ENCODE peak calls at places on chromosomes 12 and 14, in nine cellular contexts. One of them, this sample, is unnamed.

GRCh38 chr14:65281991-65282908 is 130.3 kb upstream of the FUT8 start:
- DNase-seq in activated CD4-positive, CD25-positive, alpha-beta regulatory T cell: no peak
- DNase-seq in stromal cell of bone marrow: no peak
- DNase-seq in hippocampal formation: peak; percentile 91
- DNase-seq in naive thymus-derived CD8-positive, alpha-beta T cell: no peak
- DNase-seq in lower leg skin: no peak
- DNase-seq in NCI-H1092 treated with DMSO at 0.1 percent for 48 hours: no peak
- DNase-seq in aorta: no peak
- DNase-seq in stimulated activated CD8-positive, alpha-beta memory T cell treated with anti-CD3 and anti-CD28 coated beads, Interleukin-7, amount 100 ng/mL, for 24 hours: no peak
- DNase-seq in this sample: no peak

GRCh38 chr14:60655114-60655897 is 6.0 kb upstream of the SIX1 start:
- DNase-seq in activated CD4-positive, CD25-positive, alpha-beta regulatory T cell: no peak
- DNase-seq in stromal cell of bone marrow: no peak
- DNase-seq in hippocampal formation: no peak
- DNase-seq in naive thymus-derived CD8-positive, alpha-beta T cell: no peak
- DNase-seq in lower leg skin: no peak
- DNase-seq in NCI-H1092 treated with DMSO at 0.1 percent for 48 hours: no peak
- DNase-seq in aorta: no peak
- DNase-seq in stimulated activated CD8-positive, alpha-beta memory T cell treated with anti-CD3 and anti-CD28 coated beads, Interleukin-7, amount 100 ng/mL, for 24 hours: no peak
- DNase-seq in this sample: no peak

GRCh38 chr12:69433653-69434052 is 36.5 kb upstream of the FRS2 start:
- DNase-seq in activated CD4-positive, CD25-positive, alpha-beta regulatory T cell: no peak
- DNase-seq in stromal cell of bone marrow: no peak
- DNase-seq in hippocampal formation: no peak
- DNase-seq in naive thymus-derived CD8-positive, alpha-beta T cell: no peak
- DNase-seq in lower leg skin: no peak
- DNase-seq in NCI-H1092 treated with DMSO at 0.1 percent for 48 hours: no peak
- DNase-seq in aorta: no peak
- DNase-seq in stimulated activated CD8-positive, alpha-beta memory T cell treated with anti-CD3 and anti-CD28 coated beads, Interleukin-7, amount 100 ng/mL, for 24 hours: no peak
- DNase-seq in this sample: no peak

GRCh38 chr12:120259418-120260202 is 5.9 kb downstream of the PXN start:
- DNase-seq in activated CD4-positive, CD25-positive, alpha-beta regulatory T cell: no peak
- DNase-seq in stromal cell of bone marrow: peak; percentile 65
- DNase-seq in hippocampal formation: no peak
- DNase-seq in naive thymus-derived CD8-positive, alpha-beta T cell: no peak
- DNase-seq in lower leg skin: peak; percentile 44
- DNase-seq in NCI-H1092 treated with DMSO at 0.1 percent for 48 hours: no peak
- DNase-seq in aorta: no peak
- DNase-seq in stimulated activated CD8-positive, alpha-beta memory T cell treated with anti-CD3 and anti-CD28 coated beads, Interleukin-7, amount 100 ng/mL, for 24 hours: no peak
- DNase-seq in this sample: no peak

GRCh38 chr12:1797011-1797901 is 23.1 kb upstream of the LRTM2 start:
- DNase-seq in activated CD4-positive, CD25-positive, alpha-beta regulatory T cell: peak; percentile 36
- DNase-seq in stromal cell of bone marrow: no peak
- DNase-seq in hippocampal formation: no peak
- DNase-seq in naive thymus-derived CD8-positive, alpha-beta T cell: peak; percentile 41
- DNase-seq in lower leg skin: no peak
- DNase-seq in NCI-H1092 treated with DMSO at 0.1 percent for 48 hours: no peak
- DNase-seq in aorta: peak; percentile 83
- DNase-seq in stimulated activated CD8-positive, alpha-beta memory T cell treated with anti-CD3 and anti-CD28 coated beads, Interleukin-7, amount 100 ng/mL, for 24 hours: peak; percentile 23
- DNase-seq in this sample: peak; percentile 36

GRCh38 chr14:95946867-95947266 is 70.2 kb downstream of the TUNAR start:
- DNase-seq in activated CD4-positive, CD25-positive, alpha-beta regulatory T cell: no peak
- DNase-seq in stromal cell of bone marrow: no peak
- DNase-seq in hippocampal formation: no peak
- DNase-seq in naive thymus-derived CD8-positive, alpha-beta T cell: no peak
- DNase-seq in lower leg skin: no peak
- DNase-seq in NCI-H1092 treated with DMSO at 0.1 percent for 48 hours: no peak
- DNase-seq in aorta: no peak
- DNase-seq in stimulated activated CD8-positive, alpha-beta memory T cell treated with anti-CD3 and anti-CD28 coated beads, Interleukin-7, amount 100 ng/mL, for 24 hours: no peak
- DNase-seq in this sample: no peak

GRCh38 chr14:50333010-50333409 is 20.9 kb downstream of the DMAC2L start:
- DNase-seq in activated CD4-positive, CD25-positive, alpha-beta regulatory T cell: no peak
- DNase-seq in stromal cell of bone marrow: peak; percentile 62
- DNase-seq in hippocampal formation: no peak
- DNase-seq in naive thymus-derived CD8-positive, alpha-beta T cell: no peak
- DNase-seq in lower leg skin: no peak
- DNase-seq in NCI-H1092 treated with DMSO at 0.1 percent for 48 hours: no peak
- DNase-seq in aorta: no peak
- DNase-seq in stimulated activated CD8-positive, alpha-beta memory T cell treated with anti-CD3 and anti-CD28 coated beads, Interleukin-7, amount 100 ng/mL, for 24 hours: no peak
- DNase-seq in this sample: no peak

GRCh38 chr12:31316964-31317363 is 9.0 kb downstream of the SINHCAF start:
- DNase-seq in activated CD4-positive, CD25-positive, alpha-beta regulatory T cell: no peak
- DNase-seq in stromal cell of bone marrow: no peak
- DNase-seq in hippocampal formation: no peak
- DNase-seq in naive thymus-derived CD8-positive, alpha-beta T cell: no peak
- DNase-seq in lower leg skin: no peak
- DNase-seq in NCI-H1092 treated with DMSO at 0.1 percent for 48 hours: no peak
- DNase-seq in aorta: no peak
- DNase-seq in stimulated activated CD8-positive, alpha-beta memory T cell treated with anti-CD3 and anti-CD28 coated beads, Interleukin-7, amount 100 ng/mL, for 24 hours: no peak
- DNase-seq in this sample: no peak

GRCh38 chr12:39824505-39825198 is 205.0 kb upstream of the ABCD2 start:
- DNase-seq in activated CD4-positive, CD25-positive, alpha-beta regulatory T cell: no peak
- DNase-seq in stromal cell of bone marrow: no peak
- DNase-seq in hippocampal formation: no peak
- DNase-seq in naive thymus-derived CD8-positive, alpha-beta T cell: no peak
- DNase-seq in lower leg skin: no peak
- DNase-seq in NCI-H1092 treated with DMSO at 0.1 percent for 48 hours: no peak
- DNase-seq in aorta: no peak
- DNase-seq in stimulated activated CD8-positive, alpha-beta memory T cell treated with anti-CD3 and anti-CD28 coated beads, Interleukin-7, amount 100 ng/mL, for 24 hours: no peak
- DNase-seq in this sample: no peak

GRCh38 chr12:49188205-49188915 is 520 bp downstream of the TUBA1A start:
- DNase-seq in activated CD4-positive, CD25-positive, alpha-beta regulatory T cell: peak; percentile 24
- DNase-seq in stromal cell of bone marrow: peak; percentile 62
- DNase-seq in hippocampal formation: peak; percentile 61
- DNase-seq in naive thymus-derived CD8-positive, alpha-beta T cell: peak; percentile 68
- DNase-seq in lower leg skin: peak; percentile 87
- DNase-seq in NCI-H1092 treated with DMSO at 0.1 percent for 48 hours: peak; percentile 29
- DNase-seq in aorta: peak; percentile 91
- DNase-seq in stimulated activated CD8-positive, alpha-beta memory T cell treated with anti-CD3 and anti-CD28 coated beads, Interleukin-7, amount 100 ng/mL, for 24 hours: peak; percentile 55
- DNase-seq in this sample: peak; percentile 72

GRCh38 chr14:66636240-66636639 is 128.3 kb downstream of the GPHN start:
- DNase-seq in activated CD4-positive, CD25-positive, alpha-beta regulatory T cell: no peak
- DNase-seq in stromal cell of bone marrow: no peak
- DNase-seq in hippocampal formation: no peak
- DNase-seq in naive thymus-derived CD8-positive, alpha-beta T cell: no peak
- DNase-seq in lower leg skin: no peak
- DNase-seq in NCI-H1092 treated with DMSO at 0.1 percent for 48 hours: no peak
- DNase-seq in aorta: no peak
- DNase-seq in stimulated activated CD8-positive, alpha-beta memory T cell treated with anti-CD3 and anti-CD28 coated beads, Interleukin-7, amount 100 ng/mL, for 24 hours: no peak
- DNase-seq in this sample: no peak

GRCh38 chr12:117342682-117343081 is 18.7 kb downstream of the NOS1 start:
- DNase-seq in activated CD4-positive, CD25-positive, alpha-beta regulatory T cell: no peak
- DNase-seq in stromal cell of bone marrow: no peak
- DNase-seq in hippocampal formation: no peak
- DNase-seq in naive thymus-derived CD8-positive, alpha-beta T cell: no peak
- DNase-seq in lower leg skin: no peak
- DNase-seq in NCI-H1092 treated with DMSO at 0.1 percent for 48 hours: no peak
- DNase-seq in aorta: no peak
- DNase-seq in stimulated activated CD8-positive, alpha-beta memory T cell treated with anti-CD3 and anti-CD28 coated beads, Interleukin-7, amount 100 ng/mL, for 24 hours: no peak
- DNase-seq in this sample: no peak

GRCh38 chr12:71662861-71663560 is 637 bp downstream of the ZFC3H1 start:
- DNase-seq in activated CD4-positive, CD25-positive, alpha-beta regulatory T cell: peak; percentile 55
- DNase-seq in stromal cell of bone marrow: peak; percentile 52
- DNase-seq in hippocampal formation: peak; percentile 45
- DNase-seq in naive thymus-derived CD8-positive, alpha-beta T cell: peak; percentile 56
- DNase-seq in lower leg skin: peak; percentile 55
- DNase-seq in NCI-H1092 treated with DMSO at 0.1 percent for 48 hours: no peak
- DNase-seq in aorta: peak; percentile 79
- DNase-seq in stimulated activated CD8-positive, alpha-beta memory T cell treated with anti-CD3 and anti-CD28 coated beads, Interleukin-7, amount 100 ng/mL, for 24 hours: peak; percentile 43
- DNase-seq in this sample: peak; percentile 73

GRCh38 chr12:123834845-123835244 is 72.7 kb downstream of the DNAH10 start:
- DNase-seq in activated CD4-positive, CD25-positive, alpha-beta regulatory T cell: no peak
- DNase-seq in stromal cell of bone marrow: no peak
- DNase-seq in hippocampal formation: no peak
- DNase-seq in naive thymus-derived CD8-positive, alpha-beta T cell: no peak
- DNase-seq in lower leg skin: no peak
- DNase-seq in NCI-H1092 treated with DMSO at 0.1 percent for 48 hours: no peak
- DNase-seq in aorta: no peak
- DNase-seq in stimulated activated CD8-positive, alpha-beta memory T cell treated with anti-CD3 and anti-CD28 coated beads, Interleukin-7, amount 100 ng/mL, for 24 hours: no peak
- DNase-seq in this sample: no peak

GRCh38 chr12:110347767-110348166 is 55.7 kb downstream of the ANAPC7 start:
- DNase-seq in activated CD4-positive, CD25-positive, alpha-beta regulatory T cell: no peak
- DNase-seq in stromal cell of bone marrow: no peak
- DNase-seq in hippocampal formation: no peak
- DNase-seq in naive thymus-derived CD8-positive, alpha-beta T cell: no peak
- DNase-seq in lower leg skin: no peak
- DNase-seq in NCI-H1092 treated with DMSO at 0.1 percent for 48 hours: no peak
- DNase-seq in aorta: no peak
- DNase-seq in stimulated activated CD8-positive, alpha-beta memory T cell treated with anti-CD3 and anti-CD28 coated beads, Interleukin-7, amount 100 ng/mL, for 24 hours: no peak
- DNase-seq in this sample: no peak

GRCh38 chr12:19575307-19576243 is 136.3 kb downstream of the AEBP2 start:
- DNase-seq in activated CD4-positive, CD25-positive, alpha-beta regulatory T cell: no peak
- DNase-seq in stromal cell of bone marrow: no peak
- DNase-seq in hippocampal formation: no peak
- DNase-seq in naive thymus-derived CD8-positive, alpha-beta T cell: no peak
- DNase-seq in lower leg skin: peak; percentile 36
- DNase-seq in NCI-H1092 treated with DMSO at 0.1 percent for 48 hours: peak; percentile 96
- DNase-seq in aorta: peak; percentile 62
- DNase-seq in stimulated activated CD8-positive, alpha-beta memory T cell treated with anti-CD3 and anti-CD28 coated beads, Interleukin-7, amount 100 ng/mL, for 24 hours: no peak
- DNase-seq in this sample: no peak

GRCh38 chr14:69708586-69709169 is 58.3 kb upstream of the SRSF5 start:
- DNase-seq in activated CD4-positive, CD25-positive, alpha-beta regulatory T cell: peak; percentile 10
- DNase-seq in stromal cell of bone marrow: no peak
- DNase-seq in hippocampal formation: peak; percentile 54
- DNase-seq in naive thymus-derived CD8-positive, alpha-beta T cell: no peak
- DNase-seq in lower leg skin: no peak
- DNase-seq in NCI-H1092 treated with DMSO at 0.1 percent for 48 hours: peak; percentile 55
- DNase-seq in aorta: no peak
- DNase-seq in stimulated activated CD8-positive, alpha-beta memory T cell treated with anti-CD3 and anti-CD28 coated beads, Interleukin-7, amount 100 ng/mL, for 24 hours: no peak
- DNase-seq in this sample: no peak

GRCh38 chr12:111570090-111570961 is 28.8 kb downstream of the ATXN2 start:
- DNase-seq in activated CD4-positive, CD25-positive, alpha-beta regulatory T cell: no peak
- DNase-seq in stromal cell of bone marrow: peak; percentile 30
- DNase-seq in hippocampal formation: no peak
- DNase-seq in naive thymus-derived CD8-positive, alpha-beta T cell: no peak
- DNase-seq in lower leg skin: no peak
- DNase-seq in NCI-H1092 treated with DMSO at 0.1 percent for 48 hours: no peak
- DNase-seq in aorta: no peak
- DNase-seq in stimulated activated CD8-positive, alpha-beta memory T cell treated with anti-CD3 and anti-CD28 coated beads, Interleukin-7, amount 100 ng/mL, for 24 hours: no peak
- DNase-seq in this sample: no peak

GRCh38 chr12:58939399-58940100 is 19.2 kb upstream of the LRIG3 start:
- DNase-seq in activated CD4-positive, CD25-positive, alpha-beta regulatory T cell: no peak
- DNase-seq in stromal cell of bone marrow: no peak
- DNase-seq in hippocampal formation: no peak
- DNase-seq in naive thymus-derived CD8-positive, alpha-beta T cell: no peak
- DNase-seq in lower leg skin: no peak
- DNase-seq in NCI-H1092 treated with DMSO at 0.1 percent for 48 hours: no peak
- DNase-seq in aorta: no peak
- DNase-seq in stimulated activated CD8-positive, alpha-beta memory T cell treated with anti-CD3 and anti-CD28 coated beads, Interleukin-7, amount 100 ng/mL, for 24 hours: no peak
- DNase-seq in this sample: no peak

GRCh38 chr12:54522213-54522612 is 24.7 kb downstream of the NCKAP1L start:
- DNase-seq in activated CD4-positive, CD25-positive, alpha-beta regulatory T cell: no peak
- DNase-seq in stromal cell of bone marrow: no peak
- DNase-seq in hippocampal formation: no peak
- DNase-seq in naive thymus-derived CD8-positive, alpha-beta T cell: no peak
- DNase-seq in lower leg skin: no peak
- DNase-seq in NCI-H1092 treated with DMSO at 0.1 percent for 48 hours: no peak
- DNase-seq in aorta: no peak
- DNase-seq in stimulated activated CD8-positive, alpha-beta memory T cell treated with anti-CD3 and anti-CD28 coated beads, Interleukin-7, amount 100 ng/mL, for 24 hours: no peak
- DNase-seq in this sample: no peak

GRCh38 chr12:113899844-113900471 is 66.2 kb downstream of the RBM19 start:
- DNase-seq in activated CD4-positive, CD25-positive, alpha-beta regulatory T cell: no peak
- DNase-seq in stromal cell of bone marrow: no peak
- DNase-seq in hippocampal formation: peak; percentile 7
- DNase-seq in naive thymus-derived CD8-positive, alpha-beta T cell: no peak
- DNase-seq in lower leg skin: no peak
- DNase-seq in NCI-H1092 treated with DMSO at 0.1 percent for 48 hours: peak; percentile 44
- DNase-seq in aorta: no peak
- DNase-seq in stimulated activated CD8-positive, alpha-beta memory T cell treated with anti-CD3 and anti-CD28 coated beads, Interleukin-7, amount 100 ng/mL, for 24 hours: no peak
- DNase-seq in this sample: no peak

GRCh38 chr12:47837190-47838171 is 17.8 kb upstream of the HDAC7 start:
- DNase-seq in activated CD4-positive, CD25-positive, alpha-beta regulatory T cell: peak; percentile 58
- DNase-seq in stromal cell of bone marrow: peak; percentile 48
- DNase-seq in hippocampal formation: peak; percentile 22
- DNase-seq in naive thymus-derived CD8-positive, alpha-beta T cell: peak; percentile 58
- DNase-seq in lower leg skin: no peak
- DNase-seq in NCI-H1092 treated with DMSO at 0.1 percent for 48 hours: peak; percentile 71
- DNase-seq in aorta: peak; percentile 73
- DNase-seq in stimulated activated CD8-positive, alpha-beta memory T cell treated with anti-CD3 and anti-CD28 coated beads, Interleukin-7, amount 100 ng/mL, for 24 hours: no peak
- DNase-seq in this sample: peak; percentile 61

GRCh38 chr14:92994131-92994676 is 71.3 kb downstream of the CHGA start:
- DNase-seq in activated CD4-positive, CD25-positive, alpha-beta regulatory T cell: no peak
- DNase-seq in stromal cell of bone marrow: no peak
- DNase-seq in hippocampal formation: no peak
- DNase-seq in naive thymus-derived CD8-positive, alpha-beta T cell: no peak
- DNase-seq in lower leg skin: no peak
- DNase-seq in NCI-H1092 treated with DMSO at 0.1 percent for 48 hours: no peak
- DNase-seq in aorta: no peak
- DNase-seq in stimulated activated CD8-positive, alpha-beta memory T cell treated with anti-CD3 and anti-CD28 coated beads, Interleukin-7, amount 100 ng/mL, for 24 hours: no peak
- DNase-seq in this sample: no peak

GRCh38 chr12:107670999-107671643 is 14.5 kb upstream of the PWP1 start:
- DNase-seq in activated CD4-positive, CD25-positive, alpha-beta regulatory T cell: no peak
- DNase-seq in stromal cell of bone marrow: no peak
- DNase-seq in hippocampal formation: no peak
- DNase-seq in naive thymus-derived CD8-positive, alpha-beta T cell: no peak
- DNase-seq in lower leg skin: no peak
- DNase-seq in NCI-H1092 treated with DMSO at 0.1 percent for 48 hours: no peak
- DNase-seq in aorta: no peak
- DNase-seq in stimulated activated CD8-positive, alpha-beta memory T cell treated with anti-CD3 and anti-CD28 coated beads, Interleukin-7, amount 100 ng/mL, for 24 hours: no peak
- DNase-seq in this sample: no peak

GRCh38 chr12:132362966-132363660 is 33.7 kb upstream of the GALNT9 start:
- DNase-seq in activated CD4-positive, CD25-positive, alpha-beta regulatory T cell: no peak
- DNase-seq in stromal cell of bone marrow: no peak
- DNase-seq in hippocampal formation: no peak
- DNase-seq in naive thymus-derived CD8-positive, alpha-beta T cell: no peak
- DNase-seq in lower leg skin: no peak
- DNase-seq in NCI-H1092 treated with DMSO at 0.1 percent for 48 hours: no peak
- DNase-seq in aorta: peak; percentile 34
- DNase-seq in stimulated activated CD8-positive, alpha-beta memory T cell treated with anti-CD3 and anti-CD28 coated beads, Interleukin-7, amount 100 ng/mL, for 24 hours: no peak
- DNase-seq in this sample: no peak

GRCh38 chr14:90654831-90655276 is 161.4 kb downstream of the TTC7B start:
- DNase-seq in activated CD4-positive, CD25-positive, alpha-beta regulatory T cell: no peak
- DNase-seq in stromal cell of bone marrow: peak; percentile 48
- DNase-seq in hippocampal formation: no peak
- DNase-seq in naive thymus-derived CD8-positive, alpha-beta T cell: no peak
- DNase-seq in lower leg skin: no peak
- DNase-seq in NCI-H1092 treated with DMSO at 0.1 percent for 48 hours: no peak
- DNase-seq in aorta: no peak
- DNase-seq in stimulated activated CD8-positive, alpha-beta memory T cell treated with anti-CD3 and anti-CD28 coated beads, Interleukin-7, amount 100 ng/mL, for 24 hours: no peak
- DNase-seq in this sample: no peak

GRCh38 chr14:30214456-30215090 is 286.9 kb upstream of the PRKD1 start:
- DNase-seq in activated CD4-positive, CD25-positive, alpha-beta regulatory T cell: no peak
- DNase-seq in stromal cell of bone marrow: peak; percentile 56
- DNase-seq in hippocampal formation: no peak
- DNase-seq in naive thymus-derived CD8-positive, alpha-beta T cell: no peak
- DNase-seq in lower leg skin: no peak
- DNase-seq in NCI-H1092 treated with DMSO at 0.1 percent for 48 hours: peak; percentile 82
- DNase-seq in aorta: no peak
- DNase-seq in stimulated activated CD8-positive, alpha-beta memory T cell treated with anti-CD3 and anti-CD28 coated beads, Interleukin-7, amount 100 ng/mL, for 24 hours: no peak
- DNase-seq in this sample: no peak

GRCh38 chr14:34692348-34692747 is 22.0 kb downstream of the CFL2 start:
- DNase-seq in activated CD4-positive, CD25-positive, alpha-beta regulatory T cell: no peak
- DNase-seq in stromal cell of bone marrow: peak; percentile 84
- DNase-seq in hippocampal formation: no peak
- DNase-seq in naive thymus-derived CD8-positive, alpha-beta T cell: no peak
- DNase-seq in lower leg skin: no peak
- DNase-seq in NCI-H1092 treated with DMSO at 0.1 percent for 48 hours: no peak
- DNase-seq in aorta: no peak
- DNase-seq in stimulated activated CD8-positive, alpha-beta memory T cell treated with anti-CD3 and anti-CD28 coated beads, Interleukin-7, amount 100 ng/mL, for 24 hours: no peak
- DNase-seq in this sample: no peak

GRCh38 chr12:100868487-100868886 is 73.9 kb downstream of the ANO4 start:
- DNase-seq in activated CD4-positive, CD25-positive, alpha-beta regulatory T cell: no peak
- DNase-seq in stromal cell of bone marrow: peak; percentile 43
- DNase-seq in hippocampal formation: no peak
- DNase-seq in naive thymus-derived CD8-positive, alpha-beta T cell: no peak
- DNase-seq in lower leg skin: no peak
- DNase-seq in NCI-H1092 treated with DMSO at 0.1 percent for 48 hours: no peak
- DNase-seq in aorta: no peak
- DNase-seq in stimulated activated CD8-positive, alpha-beta memory T cell treated with anti-CD3 and anti-CD28 coated beads, Interleukin-7, amount 100 ng/mL, for 24 hours: no peak
- DNase-seq in this sample: no peak

GRCh38 chr14:50677527-50678063 is 9.5 kb upstream of the SAV1 start:
- DNase-seq in activated CD4-positive, CD25-positive, alpha-beta regulatory T cell: no peak
- DNase-seq in stromal cell of bone marrow: peak; percentile 21
- DNase-seq in hippocampal formation: no peak
- DNase-seq in naive thymus-derived CD8-positive, alpha-beta T cell: no peak
- DNase-seq in lower leg skin: no peak
- DNase-seq in NCI-H1092 treated with DMSO at 0.1 percent for 48 hours: no peak
- DNase-seq in aorta: no peak
- DNase-seq in stimulated activated CD8-positive, alpha-beta memory T cell treated with anti-CD3 and anti-CD28 coated beads, Interleukin-7, amount 100 ng/mL, for 24 hours: no peak
- DNase-seq in this sample: no peak

GRCh38 chr12:89882051-89882450 is 173.4 kb upstream of the ATP2B1 start:
- DNase-seq in activated CD4-positive, CD25-positive, alpha-beta regulatory T cell: no peak
- DNase-seq in stromal cell of bone marrow: peak; percentile 84
- DNase-seq in hippocampal formation: no peak
- DNase-seq in naive thymus-derived CD8-positive, alpha-beta T cell: no peak
- DNase-seq in lower leg skin: no peak
- DNase-seq in NCI-H1092 treated with DMSO at 0.1 percent for 48 hours: no peak
- DNase-seq in aorta: no peak
- DNase-seq in stimulated activated CD8-positive, alpha-beta memory T cell treated with anti-CD3 and anti-CD28 coated beads, Interleukin-7, amount 100 ng/mL, for 24 hours: no peak
- DNase-seq in this sample: no peak

This sample was measured in effector memory CD8-positive, alpha-beta T cell.